ENCODE peak calls at places on chromosomes 4 and X, in seven cellular contexts. One of them, this sample, is unnamed.

GRCh38 chr4:36394352-36394903 is 113.0 kb downstream of the DTHD1 start:
- DNase-seq in heart left ventricle: no peak
- DNase-seq in BJ: no peak
- DNase-seq in dermis blood vessel endothelial cell: no peak
- DNase-seq in central memory CD4-positive, alpha-beta T cell: peak; percentile 83
- DNase-seq in EH: no peak
- DNase-seq in GDM1: no peak
- DNase-seq in this sample: no peak

GRCh38 chr4:13990596-13991589 is 363.4 kb upstream of the BOD1L1 start:
- DNase-seq in GDM1: no peak
- DNase-seq in EH: peak; percentile 32
- DNase-seq in BJ: no peak
- DNase-seq in central memory CD4-positive, alpha-beta T cell: no peak
- DNase-seq in dermis blood vessel endothelial cell: no peak
- DNase-seq in heart left ventricle: no peak
- DNase-seq in this sample: no peak

GRCh38 chr4:1676605-1677525 is 7.2 kb downstream of the FAM53A start:
- DNase-seq in central memory CD4-positive, alpha-beta T cell: no peak
- DNase-seq in BJ: no peak
- DNase-seq in heart left ventricle: no peak
- DNase-seq in GDM1: peak; percentile 11
- DNase-seq in EH: no peak
- DNase-seq in dermis blood vessel endothelial cell: no peak
- DNase-seq in this sample: no peak

GRCh38 chrX:13685126-13685763 is 3.7 kb upstream of the RAB9A start:
- DNase-seq in heart left ventricle: no peak
- DNase-seq in GDM1: no peak
- DNase-seq in dermis blood vessel endothelial cell: no peak
- DNase-seq in central memory CD4-positive, alpha-beta T cell: no peak
- DNase-seq in EH: peak; percentile 30
- DNase-seq in BJ: no peak
- DNase-seq in this sample: no peak

GRCh38 chrX:109697855-109698254 is 35.2 kb downstream of the ACSL4 start:
- DNase-seq in central memory CD4-positive, alpha-beta T cell: no peak
- DNase-seq in EH: no peak
- DNase-seq in GDM1: no peak
- DNase-seq in dermis blood vessel endothelial cell: no peak
- DNase-seq in heart left ventricle: no peak
- DNase-seq in BJ: no peak
- DNase-seq in this sample: no peak

GRCh38 chr4:20684852-20685763 is 15.2 kb upstream of the PACRGL start:
- DNase-seq in BJ: no peak
- DNase-seq in central memory CD4-positive, alpha-beta T cell: no peak
- DNase-seq in dermis blood vessel endothelial cell: peak; percentile 52
- DNase-seq in GDM1: no peak
- DNase-seq in EH: peak; percentile 37
- DNase-seq in heart left ventricle: no peak
- DNase-seq in this sample: no peak

GRCh38 chr4:143270266-143270838 is 66.3 kb upstream of the GAB1 start:
- DNase-seq in EH: peak; percentile 20
- DNase-seq in GDM1: no peak
- DNase-seq in BJ: peak; percentile 26
- DNase-seq in dermis blood vessel endothelial cell: no peak
- DNase-seq in heart left ventricle: no peak
- DNase-seq in central memory CD4-positive, alpha-beta T cell: no peak
- DNase-seq in this sample: no peak

GRCh38 chrX:153102436-153102835 is 30.2 kb downstream of the PNMA6A start:
- DNase-seq in dermis blood vessel endothelial cell: no peak
- DNase-seq in BJ: no peak
- DNase-seq in EH: no peak
- DNase-seq in heart left ventricle: no peak
- DNase-seq in central memory CD4-positive, alpha-beta T cell: no peak
- DNase-seq in GDM1: no peak
- DNase-seq in this sample: no peak

GRCh38 chr4:189304755-189305154 is 635.9 kb upstream of the FRG1 start:
- DNase-seq in BJ: no peak
- DNase-seq in GDM1: no peak
- DNase-seq in heart left ventricle: no peak
- DNase-seq in EH: no peak
- DNase-seq in central memory CD4-positive, alpha-beta T cell: no peak
- DNase-seq in dermis blood vessel endothelial cell: no peak
- DNase-seq in this sample: no peak

GRCh38 chrX:97743014-97743413 is 859.3 kb downstream of the RPA4 start:
- DNase-seq in heart left ventricle: no peak
- DNase-seq in EH: no peak
- DNase-seq in GDM1: no peak
- DNase-seq in BJ: no peak
- DNase-seq in dermis blood vessel endothelial cell: peak; percentile 0
- DNase-seq in central memory CD4-positive, alpha-beta T cell: no peak
- DNase-seq in this sample: no peak

GRCh38 chrX:123975180-123975579 is 13.7 kb downstream of the STAG2 start:
- DNase-seq in dermis blood vessel endothelial cell: peak; percentile 43
- DNase-seq in BJ: no peak
- DNase-seq in GDM1: no peak
- DNase-seq in central memory CD4-positive, alpha-beta T cell: no peak
- DNase-seq in heart left ventricle: no peak
- DNase-seq in EH: peak; percentile 55
- DNase-seq in this sample: no peak

GRCh38 chrX:11408783-11409182 is 115.6 kb downstream of the AMELX start:
- DNase-seq in heart left ventricle: no peak
- DNase-seq in dermis blood vessel endothelial cell: no peak
- DNase-seq in BJ: no peak
- DNase-seq in GDM1: no peak
- DNase-seq in EH: no peak
- DNase-seq in central memory CD4-positive, alpha-beta T cell: no peak
- DNase-seq in this sample: no peak

GRCh38 chrX:73965833-73966232 is 338.1 kb upstream of the ZCCHC13 start:
- DNase-seq in GDM1: no peak
- DNase-seq in EH: no peak
- DNase-seq in BJ: no peak
- DNase-seq in dermis blood vessel endothelial cell: no peak
- DNase-seq in central memory CD4-positive, alpha-beta T cell: no peak
- DNase-seq in heart left ventricle: no peak
- DNase-seq in this sample: no peak

GRCh38 chr4:39502034-39502658 is 25.1 kb downstream of the UGDH start:
- DNase-seq in heart left ventricle: no peak
- DNase-seq in BJ: peak; percentile 63
- DNase-seq in central memory CD4-positive, alpha-beta T cell: no peak
- DNase-seq in GDM1: no peak
- DNase-seq in dermis blood vessel endothelial cell: no peak
- DNase-seq in EH: peak; percentile 91
- DNase-seq in this sample: no peak

GRCh38 chr4:128583753-128584712 is 225.5 kb upstream of the JADE1 start:
- DNase-seq in BJ: no peak
- DNase-seq in central memory CD4-positive, alpha-beta T cell: no peak
- DNase-seq in EH: no peak
- DNase-seq in dermis blood vessel endothelial cell: no peak
- DNase-seq in GDM1: no peak
- DNase-seq in heart left ventricle: peak; percentile 29
- DNase-seq in this sample: no peak

GRCh38 chrX:121579016-121579760 is 531.8 kb downstream of the GLUD2 start:
- DNase-seq in central memory CD4-positive, alpha-beta T cell: no peak
- DNase-seq in GDM1: no peak
- DNase-seq in EH: peak; percentile 17
- DNase-seq in heart left ventricle: no peak
- DNase-seq in BJ: no peak
- DNase-seq in dermis blood vessel endothelial cell: peak; percentile 37
- DNase-seq in this sample: no peak

GRCh38 chrX:109632906-109633504 is 8.0 kb upstream of the KCNE5 start:
- DNase-seq in dermis blood vessel endothelial cell: peak; percentile 55
- DNase-seq in BJ: no peak
- DNase-seq in heart left ventricle: no peak
- DNase-seq in GDM1: no peak
- DNase-seq in EH: peak; percentile 37
- DNase-seq in central memory CD4-positive, alpha-beta T cell: no peak
- DNase-seq in this sample: no peak

GRCh38 chr4:102736636-102737549 is 23.9 kb downstream of the MANBA start:
- DNase-seq in heart left ventricle: no peak
- DNase-seq in EH: peak; percentile 7
- DNase-seq in GDM1: no peak
- DNase-seq in dermis blood vessel endothelial cell: no peak
- DNase-seq in central memory CD4-positive, alpha-beta T cell: no peak
- DNase-seq in BJ: no peak
- DNase-seq in this sample: no peak

GRCh38 chrX:129957241-129958099 is 25.0 kb upstream of the BCORL1 start:
- DNase-seq in BJ: no peak
- DNase-seq in EH: peak; percentile 65
- DNase-seq in central memory CD4-positive, alpha-beta T cell: no peak
- DNase-seq in dermis blood vessel endothelial cell: peak; percentile 52
- DNase-seq in GDM1: peak; percentile 85
- DNase-seq in heart left ventricle: peak; percentile 70
- DNase-seq in this sample: peak; percentile 70

GRCh38 chrX:17078031-17078730 is 131.7 kb downstream of the REPS2 start:
- DNase-seq in heart left ventricle: peak; percentile 6
- DNase-seq in dermis blood vessel endothelial cell: peak; percentile 35
- DNase-seq in EH: peak; percentile 78
- DNase-seq in GDM1: no peak
- DNase-seq in central memory CD4-positive, alpha-beta T cell: no peak
- DNase-seq in BJ: peak; percentile 44
- DNase-seq in this sample: no peak

GRCh38 chrX:143788265-143788664 is 67.7 kb upstream of the SPANXN2 start:
- DNase-seq in GDM1: no peak
- DNase-seq in dermis blood vessel endothelial cell: no peak
- DNase-seq in EH: peak; percentile 1
- DNase-seq in heart left ventricle: no peak
- DNase-seq in BJ: no peak
- DNase-seq in central memory CD4-positive, alpha-beta T cell: no peak
- DNase-seq in this sample: no peak

GRCh38 chr4:53162926-53163325 is 202.9 kb downstream of the SCFD2 start:
- DNase-seq in EH: no peak
- DNase-seq in GDM1: no peak
- DNase-seq in central memory CD4-positive, alpha-beta T cell: no peak
- DNase-seq in heart left ventricle: no peak
- DNase-seq in dermis blood vessel endothelial cell: no peak
- DNase-seq in BJ: no peak
- DNase-seq in this sample: no peak

This sample was measured in GM12892.